ENCODE peak calls at places on chromosomes 11 and 22, in nine cellular contexts. F is KBM-7; M is colonic mucosa; I is A172; A is activated naive CD4-positive, alpha-beta T cell; C is non-pigmented ciliary epithelial cell; J is RWPE1; W is putamen; O is COR-L47. Y is an unnamed sample.

GRCh38 chr11:63769044-63769718 is 606 bp upstream of the ZFTA start:
- DNase-seq in F (no peak), M (peak; percentile 32), I (no peak), A (no peak), C (no peak), J (peak; percentile 21), W (no peak), O (peak; percentile 47), Y (peak; percentile 45)

GRCh38 chr11:128437137-128437536 is 150.2 kb downstream of the ETS1 start:
- DNase-seq in F (no peak), M (no peak), I (no peak), A (no peak), C (no peak), J (no peak), W (no peak), O (no peak), Y (no peak)

GRCh38 chr22:24819941-24820461 is 14.0 kb downstream of the SGSM1 start:
- DNase-seq in F (no peak), M (peak; percentile 85), I (no peak), A (no peak), C (no peak), J (no peak), W (no peak), O (peak; percentile 93), Y (no peak)

GRCh38 chr11:123357990-123358827 is 71.9 kb upstream of the GRAMD1B start:
- DNase-seq in F (no peak), M (no peak), I (no peak), A (no peak), C (no peak), J (peak; percentile 11), W (no peak), O (peak; percentile 12), Y (no peak)

GRCh38 chr11:105673089-105673488 is 63.2 kb downstream of the GRIA4 start:
- DNase-seq in F (peak; percentile 34), M (peak; percentile 18), I (peak; percentile 32), A (no peak), C (peak; percentile 15), J (peak; percentile 5), W (no peak), O (no peak), Y (peak; percentile 66)

GRCh38 chr11:105923814-105924213 is 98.2 kb downstream of the MSANTD4 start:
- DNase-seq in F (no peak), M (no peak), I (no peak), A (no peak), C (no peak), J (no peak), W (no peak), O (no peak), Y (no peak)

GRCh38 chr11:68938088-68938487 is 34.4 kb downstream of the IGHMBP2 start:
- DNase-seq in F (no peak), M (no peak), I (no peak), A (no peak), C (no peak), J (no peak), W (no peak), O (no peak), Y (no peak)

GRCh38 chr11:28666632-28667031 is 558.4 kb downstream of the METTL15 start:
- DNase-seq in F (no peak), M (no peak), I (no peak), A (no peak), C (no peak), J (no peak), W (no peak), O (no peak), Y (no peak)

GRCh38 chr11:38169286-38169685 is 1571.2 kb upstream of the RAG2 start:
- DNase-seq in F (no peak), M (no peak), I (peak; percentile 35), A (no peak), C (peak; percentile 19), J (peak; percentile 71), W (no peak), O (no peak), Y (peak; percentile 77)

GRCh38 chr11:134228625-134229024 is 4.2 kb downstream of the VPS26B start:
- DNase-seq in F (peak; percentile 86), M (no peak), I (no peak), A (no peak), C (no peak), J (no peak), W (no peak), O (no peak), Y (no peak)

GRCh38 chr22:46770151-46770641 is 7.7 kb downstream of the TBC1D22A start:
- DNase-seq in F (no peak), M (no peak), I (no peak), A (no peak), C (no peak), J (no peak), W (no peak), O (no peak), Y (no peak)

Y was measured in RKO.